ENCODE peak calls at places on chromosomes 2 and 18, in nine cellular contexts. One of them, this sample, is unnamed.

GRCh38 chr2:69298261-69298660 is 88.8 kb downstream of the GFPT1 start:
- DNase-seq in colonic mucosa: no peak
- DNase-seq in epithelial cell of esophagus: peak; percentile 93
- DNase-seq in endodermal cell: no peak
- DNase-seq in skeletal muscle cell: peak; percentile 94
- DNase-seq in RPMI8226: no peak
- DNase-seq in stimulated activated CD4-positive, alpha-beta T cell treated with anti-CD3 and anti-CD28 coated beads, TNF-alpha, amount 100 ng/mL, for 1 hour: no peak
- DNase-seq in aorta: peak; percentile 64
- DNase-seq in nephron progenitor cell: no peak
- DNase-seq in this sample: no peak

GRCh38 chr2:112155331-112156151 is 17.4 kb downstream of the FBLN7 start:
- DNase-seq in epithelial cell of esophagus: no peak
- DNase-seq in skeletal muscle cell: no peak
- DNase-seq in colonic mucosa: no peak
- DNase-seq in RPMI8226: peak; percentile 32
- DNase-seq in stimulated activated CD4-positive, alpha-beta T cell treated with anti-CD3 and anti-CD28 coated beads, TNF-alpha, amount 100 ng/mL, for 1 hour: no peak
- DNase-seq in aorta: no peak
- DNase-seq in nephron progenitor cell: no peak
- DNase-seq in endodermal cell: no peak
- DNase-seq in this sample: no peak

GRCh38 chr2:13686262-13686661 is 946.3 kb upstream of the LRATD1 start:
- DNase-seq in RPMI8226: no peak
- DNase-seq in skeletal muscle cell: no peak
- DNase-seq in endodermal cell: no peak
- DNase-seq in nephron progenitor cell: no peak
- DNase-seq in stimulated activated CD4-positive, alpha-beta T cell treated with anti-CD3 and anti-CD28 coated beads, TNF-alpha, amount 100 ng/mL, for 1 hour: no peak
- DNase-seq in epithelial cell of esophagus: no peak
- DNase-seq in colonic mucosa: no peak
- DNase-seq in aorta: no peak
- DNase-seq in this sample: no peak

GRCh38 chr2:191947235-191947634 is 100.3 kb upstream of the CAVIN2 start:
- DNase-seq in skeletal muscle cell: no peak
- DNase-seq in endodermal cell: peak; percentile 59
- DNase-seq in stimulated activated CD4-positive, alpha-beta T cell treated with anti-CD3 and anti-CD28 coated beads, TNF-alpha, amount 100 ng/mL, for 1 hour: no peak
- DNase-seq in epithelial cell of esophagus: no peak
- DNase-seq in nephron progenitor cell: no peak
- DNase-seq in colonic mucosa: no peak
- DNase-seq in RPMI8226: no peak
- DNase-seq in aorta: no peak
- DNase-seq in this sample: no peak

GRCh38 chr2:11811036-11811654 is 64.7 kb downstream of the LPIN1 start:
- DNase-seq in stimulated activated CD4-positive, alpha-beta T cell treated with anti-CD3 and anti-CD28 coated beads, TNF-alpha, amount 100 ng/mL, for 1 hour: no peak
- DNase-seq in colonic mucosa: no peak
- DNase-seq in aorta: no peak
- DNase-seq in endodermal cell: no peak
- DNase-seq in skeletal muscle cell: no peak
- DNase-seq in epithelial cell of esophagus: no peak
- DNase-seq in nephron progenitor cell: no peak
- DNase-seq in RPMI8226: no peak
- DNase-seq in this sample: no peak

GRCh38 chr18:49225160-49225559 is 235.3 kb downstream of the DYM start:
- DNase-seq in nephron progenitor cell: no peak
- DNase-seq in colonic mucosa: no peak
- DNase-seq in RPMI8226: no peak
- DNase-seq in epithelial cell of esophagus: no peak
- DNase-seq in stimulated activated CD4-positive, alpha-beta T cell treated with anti-CD3 and anti-CD28 coated beads, TNF-alpha, amount 100 ng/mL, for 1 hour: no peak
- DNase-seq in skeletal muscle cell: no peak
- DNase-seq in aorta: no peak
- DNase-seq in endodermal cell: no peak
- DNase-seq in this sample: no peak

GRCh38 chr2:11542275-11542819 is 8.5 kb downstream of the GREB1 start:
- DNase-seq in colonic mucosa: no peak
- DNase-seq in stimulated activated CD4-positive, alpha-beta T cell treated with anti-CD3 and anti-CD28 coated beads, TNF-alpha, amount 100 ng/mL, for 1 hour: no peak
- DNase-seq in skeletal muscle cell: no peak
- DNase-seq in nephron progenitor cell: no peak
- DNase-seq in RPMI8226: no peak
- DNase-seq in aorta: no peak
- DNase-seq in endodermal cell: no peak
- DNase-seq in epithelial cell of esophagus: no peak
- DNase-seq in this sample: no peak

GRCh38 chr18:48529796-48530195 is 9.0 kb upstream of the CTIF start:
- DNase-seq in stimulated activated CD4-positive, alpha-beta T cell treated with anti-CD3 and anti-CD28 coated beads, TNF-alpha, amount 100 ng/mL, for 1 hour: no peak
- DNase-seq in epithelial cell of esophagus: peak; percentile 81
- DNase-seq in skeletal muscle cell: peak; percentile 68
- DNase-seq in endodermal cell: peak; percentile 39
- DNase-seq in RPMI8226: no peak
- DNase-seq in nephron progenitor cell: no peak
- DNase-seq in aorta: no peak
- DNase-seq in colonic mucosa: no peak
- DNase-seq in this sample: no peak

GRCh38 chr18:48929951-48930713 is 20.6 kb downstream of the SMAD7 start:
- DNase-seq in colonic mucosa: peak; percentile 88
- DNase-seq in epithelial cell of esophagus: no peak
- DNase-seq in aorta: no peak
- DNase-seq in nephron progenitor cell: peak; percentile 73
- DNase-seq in endodermal cell: no peak
- DNase-seq in skeletal muscle cell: no peak
- DNase-seq in RPMI8226: no peak
- DNase-seq in stimulated activated CD4-positive, alpha-beta T cell treated with anti-CD3 and anti-CD28 coated beads, TNF-alpha, amount 100 ng/mL, for 1 hour: no peak
- DNase-seq in this sample: peak; percentile 85

GRCh38 chr2:176177580-176178270 is 10.7 kb upstream of the HOXD1 start:
- DNase-seq in stimulated activated CD4-positive, alpha-beta T cell treated with anti-CD3 and anti-CD28 coated beads, TNF-alpha, amount 100 ng/mL, for 1 hour: no peak
- DNase-seq in colonic mucosa: no peak
- DNase-seq in epithelial cell of esophagus: no peak
- DNase-seq in RPMI8226: no peak
- DNase-seq in aorta: no peak
- DNase-seq in skeletal muscle cell: no peak
- DNase-seq in nephron progenitor cell: no peak
- DNase-seq in endodermal cell: peak; percentile 73
- DNase-seq in this sample: no peak

GRCh38 chr18:45169610-45170009 is 445.7 kb upstream of the SLC14A2 start:
- DNase-seq in aorta: peak; percentile 48
- DNase-seq in nephron progenitor cell: no peak
- DNase-seq in skeletal muscle cell: peak; percentile 96
- DNase-seq in colonic mucosa: no peak
- DNase-seq in epithelial cell of esophagus: peak; percentile 90
- DNase-seq in RPMI8226: no peak
- DNase-seq in endodermal cell: no peak
- DNase-seq in stimulated activated CD4-positive, alpha-beta T cell treated with anti-CD3 and anti-CD28 coated beads, TNF-alpha, amount 100 ng/mL, for 1 hour: no peak
- DNase-seq in this sample: no peak

GRCh38 chr2:11387831-11388230 is 43.4 kb upstream of the ROCK2 start:
- DNase-seq in colonic mucosa: peak; percentile 69
- DNase-seq in skeletal muscle cell: no peak
- DNase-seq in aorta: no peak
- DNase-seq in stimulated activated CD4-positive, alpha-beta T cell treated with anti-CD3 and anti-CD28 coated beads, TNF-alpha, amount 100 ng/mL, for 1 hour: no peak
- DNase-seq in epithelial cell of esophagus: no peak
- DNase-seq in RPMI8226: no peak
- DNase-seq in nephron progenitor cell: no peak
- DNase-seq in endodermal cell: no peak
- DNase-seq in this sample: no peak

GRCh38 chr2:219645631-219646527 is 18.4 kb downstream of the SLC4A3 start:
- DNase-seq in epithelial cell of esophagus: peak; percentile 80
- DNase-seq in colonic mucosa: no peak
- DNase-seq in nephron progenitor cell: no peak
- DNase-seq in skeletal muscle cell: peak; percentile 36
- DNase-seq in RPMI8226: no peak
- DNase-seq in aorta: no peak
- DNase-seq in endodermal cell: peak; percentile 77
- DNase-seq in stimulated activated CD4-positive, alpha-beta T cell treated with anti-CD3 and anti-CD28 coated beads, TNF-alpha, amount 100 ng/mL, for 1 hour: no peak
- DNase-seq in this sample: no peak

GRCh38 chr2:225041210-225041870 is 928 bp downstream of the DOCK10 start:
- DNase-seq in skeletal muscle cell: no peak
- DNase-seq in colonic mucosa: peak; percentile 63
- DNase-seq in nephron progenitor cell: peak; percentile 3
- DNase-seq in epithelial cell of esophagus: peak; percentile 32
- DNase-seq in RPMI8226: peak; percentile 65
- DNase-seq in aorta: peak; percentile 62
- DNase-seq in stimulated activated CD4-positive, alpha-beta T cell treated with anti-CD3 and anti-CD28 coated beads, TNF-alpha, amount 100 ng/mL, for 1 hour: peak; percentile 39
- DNase-seq in endodermal cell: peak; percentile 61
- DNase-seq in this sample: no peak

This sample was measured in HuH-7.5.